ENCODE peak calls at places on chromosomes 7 and 10, in eight cellular contexts. One of them, this sample, is unnamed.

GRCh38 chr10:35585903-35586535 is 19.1 kb upstream of the GJD4 start:
- DNase-seq in HCT116: no peak
- DNase-seq in SK-N-SH: no peak
- DNase-seq in PC-3: peak; percentile 52
- DNase-seq in GM23338: no peak
- DNase-seq in MM.1S: no peak
- DNase-seq in hepatocyte: no peak
- DNase-seq in neural progenitor cell: no peak
- DNase-seq in this sample: no peak

GRCh38 chr7:112296416-112296815 is 89.9 kb downstream of the ZNF277 start:
- DNase-seq in HCT116: no peak
- DNase-seq in SK-N-SH: no peak
- DNase-seq in hepatocyte: no peak
- DNase-seq in neural progenitor cell: no peak
- DNase-seq in PC-3: no peak
- DNase-seq in GM23338: no peak
- DNase-seq in MM.1S: no peak
- DNase-seq in this sample: no peak

GRCh38 chr10:132411561-132412253 is 14.7 kb downstream of the PWWP2B start:
- DNase-seq in hepatocyte: peak; percentile 86
- DNase-seq in SK-N-SH: peak; percentile 75
- DNase-seq in MM.1S: no peak
- DNase-seq in GM23338: no peak
- DNase-seq in neural progenitor cell: no peak
- DNase-seq in HCT116: no peak
- DNase-seq in PC-3: no peak
- DNase-seq in this sample: no peak

GRCh38 chr10:59434463-59435326 is 72.3 kb upstream of the FAM13C start:
- DNase-seq in GM23338: no peak
- DNase-seq in hepatocyte: no peak
- DNase-seq in HCT116: no peak
- DNase-seq in MM.1S: no peak
- DNase-seq in neural progenitor cell: no peak
- DNase-seq in SK-N-SH: no peak
- DNase-seq in PC-3: peak; percentile 80
- DNase-seq in this sample: no peak

GRCh38 chr10:98078774-98079173 is 48.4 kb upstream of the CRTAC1 start:
- DNase-seq in GM23338: no peak
- DNase-seq in neural progenitor cell: no peak
- DNase-seq in MM.1S: no peak
- DNase-seq in SK-N-SH: no peak
- DNase-seq in HCT116: no peak
- DNase-seq in hepatocyte: no peak
- DNase-seq in PC-3: no peak
- DNase-seq in this sample: no peak

GRCh38 chr7:95104739-95105138 is 197.3 kb downstream of the PPP1R9A start:
- DNase-seq in neural progenitor cell: no peak
- DNase-seq in SK-N-SH: no peak
- DNase-seq in hepatocyte: peak; percentile 76
- DNase-seq in GM23338: no peak
- DNase-seq in MM.1S: no peak
- DNase-seq in HCT116: peak; percentile 6
- DNase-seq in PC-3: peak; percentile 76
- DNase-seq in this sample: no peak

GRCh38 chr7:351681-352480 is 61.9 kb downstream of the FOXL3 start:
- DNase-seq in MM.1S: no peak
- DNase-seq in hepatocyte: no peak
- DNase-seq in SK-N-SH: no peak
- DNase-seq in HCT116: no peak
- DNase-seq in PC-3: no peak
- DNase-seq in GM23338: no peak
- DNase-seq in neural progenitor cell: no peak
- DNase-seq in this sample: no peak

GRCh38 chr7:75984130-75985008 is 10.0 kb downstream of the TMEM120A start:
- DNase-seq in HCT116: no peak
- DNase-seq in hepatocyte: peak; percentile 6
- DNase-seq in PC-3: no peak
- DNase-seq in neural progenitor cell: no peak
- DNase-seq in MM.1S: no peak
- DNase-seq in SK-N-SH: peak; percentile 42
- DNase-seq in GM23338: no peak
- DNase-seq in this sample: no peak

GRCh38 chr10:101451589-101452190 is 97.7 kb downstream of the BTRC start:
- DNase-seq in hepatocyte: no peak
- DNase-seq in HCT116: no peak
- DNase-seq in neural progenitor cell: peak; percentile 16
- DNase-seq in SK-N-SH: no peak
- DNase-seq in MM.1S: no peak
- DNase-seq in GM23338: no peak
- DNase-seq in PC-3: no peak
- DNase-seq in this sample: no peak

GRCh38 chr7:28570113-28570969 is 158.0 kb downstream of the CREB5 start:
- DNase-seq in SK-N-SH: no peak
- DNase-seq in neural progenitor cell: no peak
- DNase-seq in hepatocyte: no peak
- DNase-seq in HCT116: no peak
- DNase-seq in MM.1S: no peak
- DNase-seq in GM23338: no peak
- DNase-seq in PC-3: no peak
- DNase-seq in this sample: peak; percentile 89

GRCh38 chr10:102452672-102453340 is 1.5 kb upstream of the C10orf95 start:
- DNase-seq in hepatocyte: peak; percentile 48
- DNase-seq in GM23338: no peak
- DNase-seq in SK-N-SH: no peak
- DNase-seq in HCT116: peak; percentile 69
- DNase-seq in neural progenitor cell: no peak
- DNase-seq in PC-3: peak; percentile 51
- DNase-seq in MM.1S: no peak
- DNase-seq in this sample: no peak

GRCh38 chr7:53306846-53307245 is 271.4 kb downstream of the POM121L12 start:
- DNase-seq in GM23338: no peak
- DNase-seq in SK-N-SH: no peak
- DNase-seq in MM.1S: no peak
- DNase-seq in neural progenitor cell: no peak
- DNase-seq in HCT116: no peak
- DNase-seq in hepatocyte: no peak
- DNase-seq in PC-3: no peak
- DNase-seq in this sample: no peak
- H3K4me2 ChIP-seq in GM23338: no peak overlapping the region
- H3K4me2 ChIP-seq in SK-N-SH: no peak overlapping the region
- H3K4me2 ChIP-seq in MM.1S: no peak overlapping the region
- H3K4me2 ChIP-seq in neural progenitor cell: no peak overlapping the region
- H3K4me2 ChIP-seq in HCT116: no peak overlapping the region
- H3K4me2 ChIP-seq in hepatocyte: no peak overlapping the region
- H3K4me2 ChIP-seq in PC-3: no peak overlapping the region
- H3K4me2 ChIP-seq in this sample: no peak overlapping the region

DNA sequence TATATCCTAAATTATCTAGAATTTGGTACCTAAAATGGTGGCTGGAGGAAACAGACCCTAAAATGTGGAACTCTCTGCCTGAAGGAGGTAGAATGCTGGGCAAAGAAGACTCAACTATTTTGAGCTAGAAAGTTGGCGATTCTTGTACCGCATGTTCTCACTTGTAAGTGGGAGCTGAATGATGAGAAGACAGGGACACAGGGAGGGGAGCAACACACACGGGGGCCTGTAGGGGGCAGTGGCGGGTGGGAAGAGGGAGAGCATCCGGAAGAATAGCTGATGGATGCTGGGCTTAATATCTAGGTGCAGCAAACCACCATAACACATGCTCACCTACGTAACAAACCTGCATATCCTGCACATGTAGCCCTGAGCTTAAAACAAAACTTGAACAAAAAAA is 250.6 kb downstream of the CALN1 start:
- DNase-seq in hepatocyte: no peak
- DNase-seq in HCT116: no peak
- DNase-seq in neural progenitor cell: peak; percentile 11
- DNase-seq in MM.1S: no peak
- DNase-seq in PC-3: no peak
- DNase-seq in SK-N-SH: no peak
- DNase-seq in GM23338: peak; percentile 55
- DNase-seq in this sample: no peak
- TF ChIP-seq CTCF in hepatocyte: no peak
- TF ChIP-seq CTCF in HCT116: peak; percentile 23
- TF ChIP-seq CTCF in neural progenitor cell: peak; percentile 45
- TF ChIP-seq CTCF in MM.1S: no peak
- TF ChIP-seq CTCF in PC-3: no peak
- TF ChIP-seq CTCF in SK-N-SH: peak; percentile 22
- TF ChIP-seq CTCF in GM23338: peak; percentile 82
- TF ChIP-seq CTCF in this sample: peak; percentile 59

GRCh38 chr10:120948889-120949382 is 97.8 kb downstream of the WDR11 start:
- DNase-seq in hepatocyte: peak; percentile 89
- DNase-seq in HCT116: peak; percentile 48
- DNase-seq in MM.1S: peak; percentile 71
- DNase-seq in PC-3: peak; percentile 65
- DNase-seq in SK-N-SH: peak; percentile 86
- DNase-seq in GM23338: peak; percentile 86
- DNase-seq in neural progenitor cell: peak; percentile 92
- DNase-seq in this sample: peak; percentile 37
- TF ChIP-seq EZH2phosphoT487 in hepatocyte: no peak
- TF ChIP-seq EZH2phosphoT487 in HCT116: no peak
- TF ChIP-seq EZH2phosphoT487 in MM.1S: no peak
- TF ChIP-seq EZH2phosphoT487 in PC-3: no peak
- TF ChIP-seq EZH2phosphoT487 in SK-N-SH: no peak
- TF ChIP-seq EZH2phosphoT487 in GM23338: no peak
- TF ChIP-seq EZH2phosphoT487 in neural progenitor cell: no peak
- TF ChIP-seq EZH2phosphoT487 in this sample: no peak

GRCh38 chr10:110867807-110868465 is 3.8 kb upstream of the PDCD4 start:
- DNase-seq in hepatocyte: no peak
- DNase-seq in SK-N-SH: no peak
- DNase-seq in HCT116: no peak
- DNase-seq in GM23338: no peak
- DNase-seq in PC-3: no peak
- DNase-seq in MM.1S: no peak
- DNase-seq in neural progenitor cell: no peak
- DNase-seq in this sample: no peak
- H3K4me2 ChIP-seq in hepatocyte: no peak overlapping the region
- H3K4me2 ChIP-seq in SK-N-SH: no peak overlapping the region
- H3K4me2 ChIP-seq in HCT116: no peak overlapping the region
- H3K4me2 ChIP-seq in GM23338: no peak overlapping the region
- H3K4me2 ChIP-seq in PC-3: no peak overlapping the region
- H3K4me2 ChIP-seq in MM.1S: peak overlapping the region; percentile 67
- H3K4me2 ChIP-seq in neural progenitor cell: no peak overlapping the region
- H3K4me2 ChIP-seq in this sample: peak overlapping the region; percentile 92

This sample was measured in OCI-LY7.